ENCODE peak calls at places on chromosomes 12 and 14, in ten cellular contexts. F is fibroblast of mammary gland, Q is adrenal gland, T is K562, R is colonic mucosa, E is heart right ventricle, N is PC-3, J is fibroblast of lung, L is endodermal cell, K is Peyer's patch. Z is an unnamed sample.

GRCh38 chr14:55847766-55848165 is 267.8 kb downstream of the KTN1 start:
- DNase-seq in K (no peak), Q (no peak), L (no peak), F (peak), J (peak), N (peak), R (no peak), T (no peak), E (no peak), Z (peak)

GRCh38 chr12:132711169-132711843 is 664 bp downstream of the PGAM5 start:
- DNase-seq in L (no peak), F (no peak), N (no peak), E (no peak), K (no peak), T (peak), J (peak), Q (no peak), R (no peak), Z (no peak)

GRCh38 chr14:53048631-53049030 is 97.8 kb upstream of the FERMT2 start:
- DNase-seq in J (peak), R (no peak), L (no peak), T (no peak), F (no peak), N (no peak), K (no peak), Q (no peak), E (no peak), Z (no peak)

GRCh38 chr12:92085040-92085439 is 60.6 kb downstream of the BTG1 start:
- DNase-seq in T (no peak), R (no peak), F (no peak), K (no peak), N (no peak), J (no peak), E (no peak), Q (no peak), L (no peak), Z (no peak)

GRCh38 chr12:104377507-104377812 is 73.9 kb downstream of the EID3 start:
- DNase-seq in R (no peak), J (no peak), N (no peak), F (no peak), K (no peak), T (no peak), L (no peak), Q (no peak), E (no peak), Z (no peak)

GRCh38 chr12:75722714-75723200 is 211.3 kb upstream of the KRR1 start:
- DNase-seq in L (no peak), E (no peak), N (peak), T (no peak), J (peak), F (peak), K (no peak), Q (peak), R (peak), Z (peak)

GRCh38 chr12:104454997-104455396 is 1.8 kb upstream of the CHST11 start:
- DNase-seq in E (no peak), R (no peak), J (peak), T (no peak), L (no peak), K (no peak), Q (no peak), N (peak), F (peak), Z (peak)

GRCh38 chr12:109053382-109054123 is 1.2 kb downstream of the USP30 start:
- DNase-seq in F (peak), T (peak), R (peak), E (no peak), L (no peak), K (no peak), Q (no peak), J (no peak), N (no peak), Z (no peak)

GRCh38 chr14:101849125-101849524 is 87.6 kb downstream of the PPP2R5C start:
- DNase-seq in E (peak), T (peak), L (no peak), F (no peak), N (no peak), Q (no peak), R (peak), J (no peak), K (peak), Z (no peak)

GRCh38 chr12:41188058-41188840 is at the start of gene PDZRN4:
- DNase-seq in L (peak), T (no peak), K (no peak), E (peak), N (no peak), J (no peak), F (no peak), R (no peak), Q (peak), Z (no peak)

GRCh38 chr14:91405241-91405721 is 12.3 kb downstream of the CCDC88C start:
- DNase-seq in N (no peak), R (no peak), Q (no peak), L (no peak), F (no peak), K (peak), J (no peak), E (no peak), T (no peak), Z (no peak)

GRCh38 chr12:109020750-109021380 is at the start of gene SVOP:
- DNase-seq in J (peak), T (peak), F (peak), R (peak), Q (peak), L (peak), E (peak), K (no peak), N (peak), Z (peak)

GRCh38 chr14:46747253-46747652 is 95.7 kb upstream of the RPL10L start:
- DNase-seq in F (no peak), R (no peak), T (no peak), L (no peak), E (no peak), Q (no peak), K (no peak), N (no peak), J (peak), Z (no peak)

GRCh38 chr12:79434561-79434960 is 256.2 kb downstream of the PAWR start:
- DNase-seq in Q (no peak), K (no peak), R (no peak), J (no peak), E (no peak), N (no peak), L (no peak), F (no peak), T (no peak), Z (no peak)

GRCh38 chr12:54386781-54387467 is 2.4 kb upstream of the ZNF385A start:
- DNase-seq in T (no peak), N (no peak), J (no peak), L (no peak), R (no peak), Q (no peak), E (no peak), K (no peak), F (no peak), Z (no peak)

GRCh38 chr12:108645686-108646596 is 12.2 kb upstream of the SELPLG start:
- DNase-seq in E (no peak), J (no peak), Q (no peak), L (peak), T (no peak), N (no peak), K (no peak), R (no peak), F (no peak), Z (no peak)

GRCh38 chr12:130909111-130909510 is 37.2 kb downstream of the RAN start:
- DNase-seq in E (no peak), K (no peak), F (no peak), R (no peak), N (no peak), J (no peak), T (no peak), Q (no peak), L (no peak), Z (no peak)

GRCh38 chr12:118827047-118827446 is 154.3 kb upstream of the SRRM4 start:
- DNase-seq in R (no peak), Q (no peak), T (no peak), N (no peak), F (no peak), J (no peak), E (no peak), K (no peak), L (no peak), Z (no peak)

GRCh38 chr14:92108345-92109254 is 2.2 kb upstream of the ATXN3 start:
- DNase-seq in K (no peak), J (no peak), E (no peak), L (peak), T (peak), N (no peak), R (no peak), Q (no peak), F (no peak), Z (no peak)

GRCh38 chr14:71682337-71682736 is 249.9 kb upstream of the RGS6 start:
- DNase-seq in N (no peak), F (no peak), T (no peak), J (peak), L (no peak), E (no peak), Q (no peak), R (no peak), K (no peak), Z (no peak)

GRCh38 chr14:24847568-24847967 is 202.4 kb downstream of the STXBP6 start:
- DNase-seq in J (peak), N (no peak), F (no peak), E (no peak), K (no peak), L (no peak), Q (no peak), R (no peak), T (no peak), Z (no peak)

GRCh38 chr12:87671757-87672156 is 357.4 kb downstream of the C12orf50 start:
- DNase-seq in K (no peak), Q (no peak), E (no peak), N (no peak), L (no peak), F (no peak), J (peak), R (no peak), T (no peak), Z (no peak)

GRCh38 chr14:50545618-50546017 is 13.2 kb upstream of the MAP4K5 start:
- DNase-seq in N (peak), L (no peak), T (no peak), J (peak), F (no peak), R (no peak), Q (no peak), K (no peak), E (no peak), Z (no peak)

GRCh38 chr14:53450871-53451270 is 297.7 kb upstream of the DDHD1 start:
- DNase-seq in T (no peak), N (peak), R (peak), J (peak), F (peak), K (no peak), L (no peak), Q (no peak), E (no peak), Z (no peak)

GRCh38 chr14:53432378-53432802 is 279.3 kb upstream of the DDHD1 start:
- DNase-seq in R (no peak), T (peak), J (peak), N (peak), F (peak), K (no peak), Q (no peak), L (peak), E (no peak), Z (no peak)

GRCh38 chr12:61513499-61513898 is 746.7 kb upstream of the USP15 start:
- DNase-seq in T (no peak), F (no peak), R (no peak), J (no peak), L (no peak), E (no peak), N (no peak), K (no peak), Q (no peak), Z (no peak)

GRCh38 chr12:78118036-78118435 is 287.3 kb downstream of the NAV3 start:
- DNase-seq in F (no peak), Q (no peak), N (no peak), T (no peak), E (no peak), K (no peak), J (no peak), L (peak), R (no peak), Z (no peak)

GRCh38 chr14:77208266-77208978 is 26.8 kb downstream of the TMEM63C start:
- DNase-seq in R (peak), L (peak), J (peak), T (peak), N (peak), Q (peak), E (peak), F (peak), K (peak), Z (peak)

GRCh38 chr14:78974691-78975090 is 804.5 kb downstream of the NRXN3 start:
- DNase-seq in F (peak), R (no peak), N (peak), K (no peak), L (no peak), T (no peak), J (peak), E (no peak), Q (no peak), Z (no peak)

GRCh38 chr12:120416490-120417216 is 21.3 kb upstream of the COX6A1 start:
- DNase-seq in E (no peak), K (no peak), R (no peak), L (no peak), N (no peak), Q (no peak), T (no peak), J (no peak), F (no peak), Z (no peak)

GRCh38 chr12:131784909-131785762 is 43.1 kb upstream of the MMP17 start:
- DNase-seq in Q (no peak), K (no peak), E (no peak), N (no peak), J (peak), T (no peak), F (peak), R (no peak), L (no peak), Z (no peak)

GRCh38 chr12:52234226-52234810 is 1.3 kb downstream of the KRT7 start:
- DNase-seq in Q (no peak), L (no peak), K (no peak), R (no peak), F (no peak), T (no peak), N (peak), E (no peak), J (no peak), Z (no peak)

GRCh38 chr12:79847417-79847816 is 87.5 kb downstream of the PPP1R12A start:
- DNase-seq in N (no peak), Q (no peak), T (no peak), J (no peak), F (no peak), K (no peak), L (no peak), R (no peak), E (no peak), Z (no peak)

GRCh38 chr12:110676171-110676570 is 12.7 kb downstream of the HVCN1 start:
- DNase-seq in J (no peak), K (no peak), N (no peak), L (no peak), E (no peak), F (no peak), R (no peak), T (no peak), Q (no peak), Z (no peak)

GRCh38 chr14:69333791-69334337 is 64.2 kb downstream of the ERH start:
- DNase-seq in J (no peak), K (no peak), L (no peak), F (no peak), E (no peak), Q (no peak), N (no peak), T (no peak), R (no peak), Z (no peak)
- H3K4me3 ChIP-seq in J (no peak), K (no peak), L (no peak), F (no peak), E (no peak), Q (no peak), N (no peak), T (no peak), R (no peak), Z (no peak)

GRCh38 chr12:124392271-124392990 is 97.5 kb downstream of the RFLNA start:
- DNase-seq in F (peak), K (peak), T (peak), N (no peak), J (peak), E (no peak), L (peak), Q (peak), R (peak), Z (no peak)
- TF ChIP-seq CTCF in F (peak), K (no peak), T (peak), N (peak), J (no peak), E (peak), L (peak), Q (no peak), R (no peak), Z (peak)

DNA sequence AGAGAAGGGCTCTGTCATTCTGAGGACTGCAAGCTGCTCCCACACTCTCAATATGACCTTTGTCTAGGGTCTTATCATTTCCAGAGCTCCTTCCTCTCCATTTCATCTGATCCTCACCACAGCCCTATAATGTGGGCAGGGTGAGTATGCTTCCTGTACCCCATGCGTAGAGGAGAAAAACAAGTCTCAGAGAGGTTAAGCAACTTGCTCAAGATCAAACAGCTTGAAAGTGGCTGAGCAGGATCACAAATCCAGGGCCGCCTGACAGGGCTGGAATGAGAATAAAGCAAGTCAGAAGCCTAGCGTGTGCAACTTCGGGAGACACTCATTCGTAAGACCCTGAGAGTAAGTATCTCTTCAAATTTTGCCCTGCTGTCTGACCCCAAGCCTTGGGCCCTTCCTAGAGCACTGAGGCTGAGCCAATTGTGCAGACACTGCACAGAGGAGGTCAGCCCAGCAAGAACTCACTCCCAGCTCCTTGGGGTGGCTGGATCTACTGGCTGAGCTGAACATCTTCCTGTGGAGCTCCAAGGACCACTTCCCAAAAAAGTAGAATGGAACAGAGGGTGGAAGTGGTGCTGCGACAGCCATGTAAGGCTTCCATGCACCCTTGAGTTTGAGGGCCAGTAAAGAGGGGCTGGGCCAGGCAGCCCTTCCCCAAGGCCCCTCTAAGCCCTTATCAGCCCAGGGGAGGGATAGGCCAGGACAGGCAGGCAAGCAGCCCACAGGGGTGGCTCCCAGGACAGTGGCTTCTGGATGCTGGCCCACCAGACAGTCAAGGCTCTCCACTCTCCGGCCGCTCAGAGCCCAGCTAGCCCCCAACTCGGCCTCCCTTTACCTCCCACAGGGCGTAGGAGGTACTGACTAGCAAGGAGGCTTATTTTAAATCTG is 10.5 kb downstream of the ZFP36L1 start:
- DNase-seq in N (no peak), Q (peak), R (no peak), F (no peak), E (no peak), J (no peak), T (no peak), L (peak), K (peak), Z (no peak)
- H3K4me3 ChIP-seq in N (no peak), Q (no peak), R (no peak), F (no peak), E (no peak), J (no peak), T (no peak), L (no peak), K (no peak), Z (no peak)

GRCh38 chr12:126064028-126064427 is 998.8 kb downstream of the AACS start:
- DNase-seq in Q (no peak), J (no peak), T (no peak), K (no peak), N (no peak), L (peak), R (no peak), F (no peak), E (no peak), Z (no peak)

GRCh38 chr12:126067930-126068329 is 1002.7 kb downstream of the AACS start:
- DNase-seq in Q (no peak), K (no peak), R (no peak), L (no peak), F (no peak), J (no peak), E (no peak), T (no peak), N (no peak), Z (no peak)

GRCh38 chr12:126069549-126070165 is 1004.4 kb downstream of the AACS start:
- DNase-seq in F (peak), N (peak), T (peak), E (no peak), L (peak), R (peak), Q (peak), J (peak), K (no peak), Z (peak)
- TF ChIP-seq CTCF in F (peak), N (peak), T (peak), E (peak), L (peak), R (peak), Q (peak), J (peak), K (no peak), Z (peak)

DNA sequence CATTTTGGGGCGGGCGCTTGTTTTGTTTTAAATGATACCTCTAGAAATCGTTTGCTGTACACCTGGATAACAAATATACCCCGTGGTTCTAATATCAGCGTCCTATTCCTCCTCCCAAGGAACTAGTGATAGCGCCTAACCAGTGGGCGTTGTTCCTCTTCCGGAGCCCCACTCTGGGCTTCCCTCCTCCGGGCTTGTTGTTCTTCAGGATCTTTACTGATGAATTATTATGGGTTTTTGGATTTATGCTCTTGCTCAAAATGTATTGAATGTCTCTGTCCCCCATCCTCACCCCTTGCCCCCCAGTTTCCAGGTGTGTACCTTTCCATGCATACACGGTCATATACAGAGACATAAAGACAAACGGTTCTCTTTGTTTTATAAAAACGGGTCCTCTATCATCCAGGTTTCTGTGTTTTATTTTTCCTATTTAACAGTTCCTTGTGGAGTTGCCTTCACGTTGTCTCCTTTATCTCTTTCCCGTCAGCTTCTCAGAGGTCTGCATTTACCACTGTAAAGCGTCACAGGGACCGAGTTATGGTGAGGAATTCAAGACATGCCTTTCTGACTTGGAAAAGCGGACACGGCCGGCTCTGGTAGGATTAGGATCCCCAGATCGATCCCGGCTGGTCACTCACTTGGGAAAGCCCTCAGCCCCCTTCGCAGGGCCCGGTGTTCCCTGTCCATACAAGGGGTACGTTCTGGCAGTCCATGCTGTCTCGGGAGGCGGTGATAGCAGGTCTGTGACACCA is 655 bp upstream of the PLEKHG3 start:
- DNase-seq in F (no peak), T (no peak), L (no peak), K (no peak), Q (no peak), E (no peak), R (no peak), N (peak), J (peak), Z (no peak)
- H3K4me3 ChIP-seq in F (peak), T (no peak), L (peak), K (peak), Q (no peak), E (peak), R (peak), N (peak), J (peak), Z (peak)

GRCh38 chr12:3677609-3678008 is 75.3 kb downstream of the CRACR2A start:
- DNase-seq in T (no peak), R (no peak), N (no peak), J (no peak), E (no peak), L (peak), F (no peak), Q (no peak), K (no peak), Z (no peak)
- TF ChIP-seq CTCF in T (no peak), R (no peak), N (no peak), J (no peak), E (no peak), L (peak), F (no peak), Q (no peak), K (no peak), Z (peak)

DNA sequence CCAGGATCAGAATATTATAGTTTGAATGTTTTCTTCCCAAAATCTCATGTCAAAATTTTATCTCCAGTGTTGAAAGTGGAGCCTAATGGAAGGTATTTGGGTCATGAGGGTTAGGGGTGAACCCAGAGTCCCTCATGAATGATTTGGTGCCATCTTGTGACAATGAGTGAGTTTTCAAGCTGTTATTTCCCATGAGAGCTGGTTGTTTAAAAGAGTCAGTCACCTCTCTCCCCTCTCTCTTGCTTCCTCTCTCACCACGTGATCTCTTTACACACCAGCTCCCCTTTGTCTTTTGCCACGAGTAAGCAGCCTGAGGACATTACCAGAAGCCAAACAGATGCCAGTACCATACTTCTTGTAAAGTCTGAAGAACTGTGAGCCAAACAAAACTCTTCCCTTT is 561.6 kb downstream of the RERGL start:
- DNase-seq in R (no peak), K (no peak), L (peak), Q (no peak), F (no peak), E (no peak), N (peak), J (no peak), T (no peak), Z (no peak)
- H3K4me3 ChIP-seq in R (no peak), K (no peak), L (no peak), Q (no peak), F (no peak), E (no peak), N (no peak), J (no peak), T (no peak), Z (no peak)

GRCh38 chr14:75793806-75794205 is 132.8 kb downstream of the TTLL5 start:
- DNase-seq in R (no peak), K (no peak), L (no peak), N (peak), F (peak), E (no peak), J (no peak), Q (no peak), T (no peak), Z (no peak)
- TF ChIP-seq CTCF in R (no peak), K (no peak), L (peak), N (peak), F (peak), E (peak), J (peak), Q (peak), T (no peak), Z (peak)

Z was measured in HFF-Myc.